ENCODE peak calls at places on chromosomes 7 and 10, in ten cellular contexts. One of them, this sample, is unnamed.

GRCh38 chr10:13340068-13340467 is 8.0 kb downstream of the SEPHS1 start:
- DNase-seq in activated CD4-positive, alpha-beta T cell treated with anti-CD3 and anti-CD28 coated beads for 1 hour: no peak
- DNase-seq in K562: no peak
- DNase-seq in GM13976: no peak
- DNase-seq in mesendoderm: no peak
- DNase-seq in NCI-H1436: no peak
- DNase-seq in hypothalamus: no peak
- DNase-seq in kidney tubule cell: no peak
- DNase-seq in activated effector memory CD4-positive, alpha-beta T cell treated with anti-CD3 and anti-CD28 coated beads, Interleukin-2, amount 50 U/mL, for 16 hours: no peak
- DNase-seq in NCI-H446 treated with DMSO at 0.1 percent for 48 hours: no peak
- DNase-seq in this sample: no peak

GRCh38 chr7:20417675-20418382 is 87.1 kb downstream of the ITGB8 start:
- DNase-seq in activated CD4-positive, alpha-beta T cell treated with anti-CD3 and anti-CD28 coated beads for 1 hour: no peak
- DNase-seq in K562: no peak
- DNase-seq in GM13976: no peak
- DNase-seq in mesendoderm: no peak
- DNase-seq in NCI-H1436: no peak
- DNase-seq in hypothalamus: no peak
- DNase-seq in kidney tubule cell: no peak
- DNase-seq in activated effector memory CD4-positive, alpha-beta T cell treated with anti-CD3 and anti-CD28 coated beads, Interleukin-2, amount 50 U/mL, for 16 hours: no peak
- DNase-seq in NCI-H446 treated with DMSO at 0.1 percent for 48 hours: no peak
- DNase-seq in this sample: no peak

GRCh38 chr10:613217-613616 is 76.3 kb downstream of the DIP2C start:
- DNase-seq in activated CD4-positive, alpha-beta T cell treated with anti-CD3 and anti-CD28 coated beads for 1 hour: no peak
- DNase-seq in K562: no peak
- DNase-seq in GM13976: no peak
- DNase-seq in mesendoderm: no peak
- DNase-seq in NCI-H1436: no peak
- DNase-seq in hypothalamus: no peak
- DNase-seq in kidney tubule cell: peak
- DNase-seq in activated effector memory CD4-positive, alpha-beta T cell treated with anti-CD3 and anti-CD28 coated beads, Interleukin-2, amount 50 U/mL, for 16 hours: no peak
- DNase-seq in NCI-H446 treated with DMSO at 0.1 percent for 48 hours: no peak
- DNase-seq in this sample: peak

GRCh38 chr10:51986531-51986930 is 287.1 kb upstream of the CSTF2T start:
- DNase-seq in activated CD4-positive, alpha-beta T cell treated with anti-CD3 and anti-CD28 coated beads for 1 hour: no peak
- DNase-seq in K562: no peak
- DNase-seq in GM13976: no peak
- DNase-seq in mesendoderm: no peak
- DNase-seq in NCI-H1436: no peak
- DNase-seq in hypothalamus: no peak
- DNase-seq in kidney tubule cell: no peak
- DNase-seq in activated effector memory CD4-positive, alpha-beta T cell treated with anti-CD3 and anti-CD28 coated beads, Interleukin-2, amount 50 U/mL, for 16 hours: no peak
- DNase-seq in NCI-H446 treated with DMSO at 0.1 percent for 48 hours: no peak
- DNase-seq in this sample: no peak

GRCh38 chr7:12655161-12655560 is 32.3 kb upstream of the ARL4A start:
- DNase-seq in activated CD4-positive, alpha-beta T cell treated with anti-CD3 and anti-CD28 coated beads for 1 hour: no peak
- DNase-seq in K562: no peak
- DNase-seq in GM13976: no peak
- DNase-seq in mesendoderm: no peak
- DNase-seq in NCI-H1436: no peak
- DNase-seq in hypothalamus: no peak
- DNase-seq in kidney tubule cell: no peak
- DNase-seq in activated effector memory CD4-positive, alpha-beta T cell treated with anti-CD3 and anti-CD28 coated beads, Interleukin-2, amount 50 U/mL, for 16 hours: no peak
- DNase-seq in NCI-H446 treated with DMSO at 0.1 percent for 48 hours: no peak
- DNase-seq in this sample: no peak

GRCh38 chr10:77004917-77005564 is 632.6 kb downstream of the KCNMA1 start:
- DNase-seq in activated CD4-positive, alpha-beta T cell treated with anti-CD3 and anti-CD28 coated beads for 1 hour: no peak
- DNase-seq in K562: peak
- DNase-seq in GM13976: peak
- DNase-seq in mesendoderm: peak
- DNase-seq in NCI-H1436: peak
- DNase-seq in hypothalamus: no peak
- DNase-seq in kidney tubule cell: peak
- DNase-seq in activated effector memory CD4-positive, alpha-beta T cell treated with anti-CD3 and anti-CD28 coated beads, Interleukin-2, amount 50 U/mL, for 16 hours: no peak
- DNase-seq in NCI-H446 treated with DMSO at 0.1 percent for 48 hours: no peak
- DNase-seq in this sample: peak

GRCh38 chr10:132419631-132420468 is 22.9 kb downstream of the PWWP2B start:
- DNase-seq in activated CD4-positive, alpha-beta T cell treated with anti-CD3 and anti-CD28 coated beads for 1 hour: no peak
- DNase-seq in K562: no peak
- DNase-seq in GM13976: no peak
- DNase-seq in mesendoderm: no peak
- DNase-seq in NCI-H1436: no peak
- DNase-seq in hypothalamus: no peak
- DNase-seq in kidney tubule cell: no peak
- DNase-seq in activated effector memory CD4-positive, alpha-beta T cell treated with anti-CD3 and anti-CD28 coated beads, Interleukin-2, amount 50 U/mL, for 16 hours: no peak
- DNase-seq in NCI-H446 treated with DMSO at 0.1 percent for 48 hours: no peak
- DNase-seq in this sample: no peak

GRCh38 chr7:109552017-109552416 is 982.3 kb downstream of the DNAJB9 start:
- DNase-seq in activated CD4-positive, alpha-beta T cell treated with anti-CD3 and anti-CD28 coated beads for 1 hour: no peak
- DNase-seq in K562: no peak
- DNase-seq in GM13976: no peak
- DNase-seq in mesendoderm: peak
- DNase-seq in NCI-H1436: no peak
- DNase-seq in hypothalamus: no peak
- DNase-seq in kidney tubule cell: peak
- DNase-seq in activated effector memory CD4-positive, alpha-beta T cell treated with anti-CD3 and anti-CD28 coated beads, Interleukin-2, amount 50 U/mL, for 16 hours: no peak
- DNase-seq in NCI-H446 treated with DMSO at 0.1 percent for 48 hours: no peak
- DNase-seq in this sample: peak

GRCh38 chr10:37495415-37495814 is 362.0 kb downstream of the ZNF248 start:
- DNase-seq in activated CD4-positive, alpha-beta T cell treated with anti-CD3 and anti-CD28 coated beads for 1 hour: no peak
- DNase-seq in K562: no peak
- DNase-seq in GM13976: no peak
- DNase-seq in mesendoderm: peak
- DNase-seq in NCI-H1436: no peak
- DNase-seq in hypothalamus: no peak
- DNase-seq in kidney tubule cell: peak
- DNase-seq in activated effector memory CD4-positive, alpha-beta T cell treated with anti-CD3 and anti-CD28 coated beads, Interleukin-2, amount 50 U/mL, for 16 hours: no peak
- DNase-seq in NCI-H446 treated with DMSO at 0.1 percent for 48 hours: no peak
- DNase-seq in this sample: peak

This sample was measured in ELF-1.